ENCODE peak calls at places on chromosomes 5 and 9, in eight cellular contexts. D, G, F, H, Z, X, T and Q are unnamed samples.

GRCh38 chr9:128628471-128629048 is 28.1 kb downstream of the DYNC2I2 start:
- DNase-seq in H (peak; percentile 82), Z (no peak), X (no peak), G (peak; percentile 68), D (no peak), T (no peak), F (peak; percentile 84), Q (no peak)

GRCh38 chr9:35603506-35603985 is 1.5 kb upstream of the TESK1 start:
- DNase-seq in X (peak; percentile 70), H (peak; percentile 86), Z (no peak), T (peak; percentile 9), G (peak; percentile 82), D (peak; percentile 47), F (peak; percentile 67), Q (no peak)

GRCh38 chr5:176716320-176716719 is 69.0 kb downstream of the TSPAN17 start:
- DNase-seq in H (no peak), D (no peak), G (no peak), Z (no peak), T (no peak), F (no peak), X (no peak), Q (no peak)

GRCh38 chr9:35518981-35519679 is 29.2 kb downstream of the RUSC2 start:
- DNase-seq in F (no peak), X (no peak), H (no peak), D (no peak), T (peak; percentile 33), Z (no peak), G (no peak), Q (no peak)

GRCh38 chr9:12464910-12465512 is 228.2 kb upstream of the TYRP1 start:
- DNase-seq in H (no peak), F (no peak), D (no peak), T (peak; percentile 71), Z (peak; percentile 35), G (no peak), X (no peak), Q (no peak)

GRCh38 chr5:176735383-176736265 is 74.7 kb upstream of the UNC5A start:
- DNase-seq in X (no peak), F (no peak), G (peak; percentile 49), Z (no peak), H (peak; percentile 9), T (no peak), D (no peak), Q (peak; percentile 59)

GRCh38 chr5:172874647-172875371 is 40.8 kb downstream of the ERGIC1 start:
- DNase-seq in H (no peak), X (no peak), G (peak; percentile 31), T (no peak), D (no peak), Z (no peak), F (no peak), Q (no peak)

GRCh38 chr5:52837068-52837467 is 49.4 kb downstream of the ITGA1 start:
- DNase-seq in D (no peak), T (peak; percentile 3), Z (peak; percentile 6), G (no peak), X (no peak), F (no peak), H (peak; percentile 22), Q (no peak)

GRCh38 chr9:38160613-38161215 is 91.7 kb upstream of the SHB start:
- DNase-seq in H (peak; percentile 30), F (peak; percentile 36), D (peak; percentile 87), Z (peak; percentile 79), T (peak; percentile 91), X (peak; percentile 22), G (no peak), Q (no peak)

GRCh38 chr9:77751341-77752091 is 103.4 kb upstream of the GNA14 start:
- DNase-seq in D (no peak), H (no peak), G (no peak), F (no peak), T (peak; percentile 87), X (no peak), Z (peak; percentile 20), Q (no peak)

GRCh38 chr9:18542837-18543405 is 69.0 kb downstream of the ADAMTSL1 start:
- DNase-seq in X (no peak), G (no peak), D (no peak), H (no peak), Z (no peak), T (no peak), F (no peak), Q (no peak)
- TF ChIP-seq CTCF in X (no peak), G (no peak), D (no peak), H (no peak), Z (no peak), T (no peak), F (no peak), Q (no peak)

GRCh38 chr5:129771058-129771838 is 23.4 kb downstream of the MINAR2 start:
- DNase-seq in T (peak; percentile 86), D (peak; percentile 70), G (no peak), F (no peak), H (no peak), X (no peak), Z (peak; percentile 66), Q (no peak)
- TF ChIP-seq CTCF in T (peak; percentile 97), D (peak; percentile 88), G (peak; percentile 18), F (peak; percentile 82), H (peak; percentile 51), X (no peak), Z (peak; percentile 89), Q (peak; percentile 90)

GRCh38 chr9:130432362-130432761 is 12.4 kb upstream of the ASS1 start:
- DNase-seq in T (no peak), X (no peak), H (no peak), G (no peak), F (no peak), Z (no peak), D (no peak), Q (no peak)
- TF ChIP-seq CTCF in T (peak; percentile 13), X (no peak), H (no peak), G (no peak), F (peak; percentile 13), Z (no peak), D (no peak), Q (peak; percentile 31)

GRCh38 chr5:178074266-178074952 is 38.9 kb upstream of the N4BP3 start:
- DNase-seq in G (no peak), F (no peak), T (no peak), Z (peak; percentile 18), D (no peak), H (no peak), X (no peak), Q (no peak)
- TF ChIP-seq CTCF in G (no peak), F (no peak), T (peak; percentile 9), Z (no peak), D (peak; percentile 8), H (no peak), X (no peak), Q (no peak)

GRCh38 chr5:135219239-135219638 is 179.8 kb downstream of the MACROH2A1 start:
- DNase-seq in F (no peak), T (no peak), G (no peak), X (no peak), Z (no peak), H (no peak), D (no peak), Q (no peak)

GRCh38 chr5:135218486-135218755 is 180.6 kb downstream of the MACROH2A1 start:
- DNase-seq in Z (no peak), T (no peak), H (no peak), F (no peak), D (no peak), X (no peak), G (peak; percentile 31), Q (peak; percentile 44)

GRCh38 chr5:135216813-135217154 is 182.2 kb downstream of the MACROH2A1 start:
- DNase-seq in G (no peak), F (no peak), T (no peak), X (no peak), Z (no peak), D (no peak), H (no peak), Q (no peak)

GRCh38 chr5:135216072-135216812 is 182.2 kb upstream of the PITX1 start:
- DNase-seq in X (no peak), T (no peak), D (peak; percentile 20), G (no peak), H (no peak), F (no peak), Z (no peak), Q (peak; percentile 51)

DNA sequence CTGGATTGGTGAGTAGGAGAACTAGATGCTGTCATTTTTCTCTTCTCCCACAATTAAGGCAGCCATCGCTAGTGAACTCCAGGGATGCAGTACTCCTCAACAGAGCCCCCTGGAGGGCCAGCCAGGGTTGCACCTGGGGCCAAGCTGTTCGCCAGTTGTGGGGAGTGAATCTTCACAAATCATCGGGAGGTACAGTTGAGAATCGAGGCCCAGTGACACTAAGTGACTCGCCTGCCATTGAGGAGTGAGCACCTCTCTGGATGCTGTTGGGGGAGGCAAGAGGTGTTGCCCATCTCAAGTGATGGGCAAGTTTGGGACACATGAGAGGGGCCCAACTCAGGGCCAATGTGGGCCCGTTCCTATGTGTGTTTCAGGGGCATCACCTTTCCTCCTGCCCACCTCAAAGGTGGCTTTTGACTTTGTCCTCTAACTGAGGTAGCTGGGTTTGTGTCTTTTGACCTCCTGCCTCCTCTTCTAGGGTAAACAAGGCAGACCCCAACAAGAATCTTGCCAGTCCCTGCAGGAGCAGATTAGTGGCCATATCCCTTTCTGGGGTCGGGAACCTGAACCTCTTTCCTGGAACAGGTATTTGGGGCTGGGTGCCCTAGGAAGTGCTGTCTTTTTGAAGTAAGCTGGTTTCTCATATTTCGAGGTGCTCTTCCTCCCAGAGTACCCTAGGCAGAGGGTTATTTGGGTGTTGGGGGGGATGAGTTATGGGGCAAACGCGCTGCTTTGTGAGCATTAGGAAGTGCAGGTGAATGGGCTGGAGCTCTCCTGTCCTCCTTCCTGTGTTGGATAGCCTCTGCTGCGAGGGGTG is 181.2 kb downstream of the MACROH2A1 start:
- DNase-seq in H (no peak), G (peak; percentile 22), X (no peak), Z (no peak), F (no peak), D (peak; percentile 61), T (peak; percentile 38), Q (peak; percentile 76)
- TF ChIP-seq CTCF in H (no peak), G (no peak), X (no peak), Z (no peak), F (no peak), D (peak; percentile 46), T (peak; percentile 59), Q (no peak)